ENCODE peak calls at places on chromosome 1, in six cellular contexts. Q is GOT3, V is M059J, I is lower lobe of right lung, X is AG10803, H is NCI-H1092 treated with DMSO at 0.1 percent for 48 hours. S is an unnamed sample.

GRCh38 chr1:203650012-203650836 is 23.6 kb downstream of the ATP2B4 start:
- DNase-seq in Q (no peak), V (peak; percentile 80), I (peak; percentile 78), X (no peak), H (peak; percentile 68), S (peak; percentile 80)

GRCh38 chr1:38013027-38013588 is 574 bp downstream of the UTP11 start:
- DNase-seq in Q (no peak), V (peak; percentile 73), I (peak; percentile 43), X (peak; percentile 83), H (peak; percentile 77), S (peak; percentile 65)

GRCh38 chr1:93816970-93817738 is 61.9 kb downstream of the DNTTIP2 start:
- DNase-seq in Q (no peak), V (peak; percentile 36), I (no peak), X (peak; percentile 73), H (no peak), S (peak; percentile 70)

GRCh38 chr1:154155282-154155681 is 409 bp upstream of the NUP210L start:
- DNase-seq in Q (no peak), V (no peak), I (peak; percentile 53), X (peak; percentile 31), H (no peak), S (no peak)

GRCh38 chr1:98201640-98202039 is 280.8 kb upstream of the DPYD start:
- DNase-seq in Q (no peak), V (peak; percentile 74), I (no peak), X (peak; percentile 75), H (no peak), S (peak; percentile 13)

GRCh38 chr1:106584663-106585062 is 471.8 kb upstream of the PRMT6 start:
- DNase-seq in Q (no peak), V (no peak), I (no peak), X (no peak), H (no peak), S (no peak)

GRCh38 chr1:56915960-56916359 is 49.9 kb downstream of the C8B start:
- DNase-seq in Q (no peak), V (no peak), I (peak; percentile 53), X (no peak), H (no peak), S (no peak)

GRCh38 chr1:16318544-16318943 is 33.7 kb downstream of the FBXO42 start:
- DNase-seq in Q (no peak), V (no peak), I (no peak), X (peak; percentile 58), H (no peak), S (peak; percentile 33)

GRCh38 chr1:205974712-205975111 is 28.5 kb downstream of the RAB7B start:
- DNase-seq in Q (no peak), V (no peak), I (no peak), X (no peak), H (no peak), S (no peak)

GRCh38 chr1:164753521-164754077 is 194.6 kb downstream of the PBX1 start:
- DNase-seq in Q (no peak), V (peak; percentile 57), I (no peak), X (peak; percentile 64), H (no peak), S (no peak)